ENCODE peak calls at places on chromosomes 5 and 9, in seven cellular contexts. I is GM12892; P is spleen; E is activated T-helper 9 cell treated with anti-CD3 and anti-CD28 coated beads, Interleukin-2, amount 50 U/mL, for 16 hours; H is activated naive CD4-positive, alpha-beta T cell treated with anti-CD3 and anti-CD28 coated beads for 36 hours; S is colonic mucosa; R is stimulated activated CD8-positive, alpha-beta memory T cell treated with anti-CD3 and anti-CD28 coated beads, Interleukin-12 subunit alpha, Interleukin-12 subunit beta, amount 100 ng/mL, for 4 hours. T is an unnamed sample.

GRCh38 chr9:20623021-20623747 is 885 bp upstream of the MLLT3 start:
- DNase-seq in I (no peak), P (peak), R (peak), H (peak), E (peak), S (peak), T (no peak)

GRCh38 chr5:125492977-125493376 is 746.5 kb upstream of the ZNF608 start:
- DNase-seq in R (no peak), P (no peak), H (no peak), I (no peak), S (no peak), E (no peak), T (no peak)

GRCh38 chr9:3441197-3441816 is 84.5 kb downstream of the RFX3 start:
- DNase-seq in I (no peak), S (peak), P (no peak), E (peak), R (no peak), H (peak), T (peak)

GRCh38 chr9:37155601-37156000 is 35.2 kb downstream of the ZCCHC7 start:
- DNase-seq in H (no peak), P (no peak), I (no peak), R (no peak), S (no peak), E (no peak), T (no peak)

GRCh38 chr9:116027951-116028350 is 125.6 kb upstream of the PAPPA start:
- DNase-seq in P (no peak), I (no peak), R (no peak), H (no peak), S (no peak), E (no peak), T (no peak)

GRCh38 chr9:33458444-33458843 is 11.1 kb upstream of the AQP3 start:
- DNase-seq in P (no peak), E (peak), I (no peak), H (peak), R (peak), S (no peak), T (peak)

GRCh38 chr5:172051643-172052362 is 45.4 kb upstream of the FBXW11 start:
- DNase-seq in S (no peak), H (no peak), R (no peak), I (no peak), E (no peak), P (no peak), T (peak)

GRCh38 chr9:120343416-120343815 is 236.6 kb downstream of the CDK5RAP2 start:
- DNase-seq in R (no peak), S (no peak), I (no peak), H (no peak), E (no peak), P (no peak), T (no peak)

GRCh38 chr5:181189363-181189961 is 15.5 kb downstream of the TRIM7 start:
- DNase-seq in E (peak), P (peak), H (peak), R (no peak), S (peak), I (no peak), T (no peak)

GRCh38 chr5:151222054-151222768 is 1.7 kb downstream of the CCDC69 start:
- DNase-seq in E (no peak), I (no peak), R (no peak), H (peak), P (no peak), S (no peak), T (no peak)

GRCh38 chr5:116492016-116492623 is 82.5 kb downstream of the SEMA6A start:
- DNase-seq in H (peak), R (no peak), P (no peak), I (no peak), E (no peak), S (no peak), T (peak)

T was measured in renal cortical epithelial cell.